ENCODE peak calls at places on chromosomes 2 and 18, in six cellular contexts. C, N, A, H, B and X are unnamed samples.

GRCh38 chr2:222733846-222734689 is 62.6 kb downstream of the MOGAT1 start:
- DNase-seq in C (no peak), N (peak), A (peak), H (no peak), B (no peak), X (no peak)

GRCh38 chr18:37309059-37309458 is 256.5 kb downstream of the CELF4 start:
- DNase-seq in C (no peak), N (no peak), A (no peak), H (no peak), B (no peak), X (no peak)

GRCh38 chr2:197197808-197198409 is 112.7 kb downstream of the ANKRD44 start:
- DNase-seq in C (no peak), N (no peak), A (no peak), H (no peak), B (no peak), X (no peak)

GRCh38 chr2:33395660-33396249 is 80.7 kb upstream of the RASGRP3 start:
- DNase-seq in C (no peak), N (no peak), A (no peak), H (no peak), B (peak), X (peak)

GRCh38 chr2:45018033-45018432 is 8.8 kb upstream of the SIX2 start:
- DNase-seq in C (no peak), N (no peak), A (no peak), H (no peak), B (no peak), X (no peak)

GRCh38 chr18:10035306-10035991 is 121.6 kb downstream of the VAPA start:
- DNase-seq in C (no peak), N (no peak), A (no peak), H (no peak), B (no peak), X (peak)

GRCh38 chr2:74573747-74574562 is 19.4 kb downstream of the DOK1 start:
- DNase-seq in C (no peak), N (no peak), A (no peak), H (no peak), B (no peak), X (peak)

GRCh38 chr18:12701161-12701560 is 1.4 kb downstream of the CEP76 start:
- DNase-seq in C (no peak), N (no peak), A (no peak), H (no peak), B (no peak), X (peak)

GRCh38 chr2:26536371-26537068 is 58.6 kb upstream of the OTOF start:
- DNase-seq in C (no peak), N (no peak), A (peak), H (peak), B (no peak), X (no peak)

GRCh38 chr2:11177871-11178598 is 22.8 kb downstream of the SLC66A3 start:
- DNase-seq in C (no peak), N (no peak), A (no peak), H (no peak), B (peak), X (peak)